ENCODE peak calls at places on chromosomes 6 and 20, in ten cellular contexts. B is ascending aorta, P is heart left ventricle, H is transverse colon, T is lower lobe of right lung, K is mucosa of descending colon, X is prostate gland, I is RWPE2, O is hepatocyte, U is psoas muscle. A is an unnamed sample.
A peak's percentile ranks its signal among the peaks of the same experiment; 100 is the strongest.

GRCh38 chr6:149217466-149217888 is 100.0 kb upstream of the TAB2 start:
- DNase-seq in B (no peak), P (no peak), H (no peak), T (no peak), K (no peak), X (no peak), I (no peak), O (no peak), U (no peak), A (no peak)

GRCh38 chr6:147525519-147526209 is 17.2 kb downstream of the SAMD5 start:
- DNase-seq in B (no peak), P (no peak), H (no peak), T (no peak), K (no peak), X (no peak), I (no peak), O (no peak), U (no peak), A (no peak)

GRCh38 chr6:1575213-1576041 is 34.3 kb upstream of the FOXC1 start:
- DNase-seq in B (no peak), P (peak; percentile 69), H (no peak), T (no peak), K (no peak), X (no peak), I (no peak), O (no peak), U (no peak), A (peak; percentile 58)

GRCh38 chr20:44310664-44311639 is at the start of gene FITM2:
- DNase-seq in B (peak; percentile 99), P (peak; percentile 100), H (peak; percentile 99), T (peak; percentile 99), K (peak; percentile 99), X (peak; percentile 97), I (peak; percentile 100), O (peak; percentile 99), U (peak; percentile 100), A (peak; percentile 100)

GRCh38 chr20:1810926-1811620 is 84.1 kb upstream of the SIRPA start:
- DNase-seq in B (peak; percentile 69), P (peak; percentile 54), H (no peak), T (no peak), K (no peak), X (peak; percentile 69), I (no peak), O (no peak), U (no peak), A (no peak)

GRCh38 chr6:89999154-89999553 is 104.9 kb downstream of the GJA10 start:
- DNase-seq in B (no peak), P (peak; percentile 67), H (peak; percentile 88), T (no peak), K (peak; percentile 82), X (no peak), I (peak; percentile 73), O (no peak), U (peak; percentile 57), A (peak; percentile 64)

GRCh38 chr6:95576621-95577316 is 566 bp upstream of the MANEA start:
- DNase-seq in B (no peak), P (no peak), H (no peak), T (no peak), K (no peak), X (no peak), I (no peak), O (no peak), U (no peak), A (no peak)

GRCh38 chr6:125974214-125974866 is 12.0 kb upstream of the TRMT11 start:
- DNase-seq in B (no peak), P (no peak), H (no peak), T (no peak), K (no peak), X (no peak), I (no peak), O (peak; percentile 60), U (no peak), A (no peak)

GRCh38 chr6:134174790-134175531 is 122.5 kb upstream of the SLC2A12 start:
- DNase-seq in B (peak; percentile 96), P (peak; percentile 95), H (peak; percentile 96), T (peak; percentile 96), K (peak; percentile 96), X (peak; percentile 93), I (peak; percentile 81), O (peak; percentile 97), U (peak; percentile 97), A (peak; percentile 98)

GRCh38 chr6:122995930-122996796 is at the start of gene CLVS2:
- DNase-seq in B (no peak), P (peak; percentile 23), H (no peak), T (no peak), K (no peak), X (peak; percentile 52), I (no peak), O (peak; percentile 37), U (peak; percentile 44), A (peak; percentile 8)

GRCh38 chr6:144055121-144055931 is 40.0 kb downstream of the SF3B5 start:
- DNase-seq in B (no peak), P (no peak), H (no peak), T (no peak), K (no peak), X (no peak), I (no peak), O (no peak), U (no peak), A (no peak)

GRCh38 chr20:43844778-43845614 is 69.7 kb upstream of the TOX2 start:
- DNase-seq in B (no peak), P (no peak), H (no peak), T (no peak), K (no peak), X (no peak), I (peak; percentile 51), O (peak; percentile 30), U (no peak), A (no peak)

GRCh38 chr6:150352321-150353296 is 16.2 kb upstream of the IYD start:
- DNase-seq in B (peak; percentile 13), P (no peak), H (no peak), T (no peak), K (no peak), X (no peak), I (no peak), O (no peak), U (no peak), A (no peak)

GRCh38 chr6:139744038-139744437 is 369.6 kb upstream of the CITED2 start:
- DNase-seq in B (no peak), P (no peak), H (no peak), T (no peak), K (no peak), X (no peak), I (no peak), O (no peak), U (no peak), A (no peak)

GRCh38 chr20:61896058-61896961 is 169.4 kb downstream of the TAF4 start:
- DNase-seq in B (no peak), P (no peak), H (peak; percentile 27), T (no peak), K (peak; percentile 54), X (no peak), I (no peak), O (peak; percentile 76), U (peak; percentile 57), A (peak; percentile 68)

GRCh38 chr20:18225652-18226051 is 62.7 kb upstream of the ZNF133 start:
- DNase-seq in B (no peak), P (no peak), H (no peak), T (no peak), K (no peak), X (no peak), I (no peak), O (no peak), U (no peak), A (no peak)

GRCh38 chr6:112338310-112338709 is 8.8 kb upstream of the RFPL4B start:
- DNase-seq in B (no peak), P (no peak), H (no peak), T (no peak), K (no peak), X (no peak), I (no peak), O (no peak), U (no peak), A (no peak)

GRCh38 chr6:137968901-137969300 is 101.8 kb downstream of the TNFAIP3 start:
- DNase-seq in B (no peak), P (no peak), H (no peak), T (no peak), K (no peak), X (no peak), I (no peak), O (no peak), U (no peak), A (no peak)

GRCh38 chr20:49505518-49505917 is 23.1 kb upstream of the KCNB1 start:
- DNase-seq in B (no peak), P (peak; percentile 51), H (no peak), T (no peak), K (no peak), X (no peak), I (peak; percentile 78), O (peak; percentile 58), U (peak; percentile 67), A (peak; percentile 51)

DNA sequence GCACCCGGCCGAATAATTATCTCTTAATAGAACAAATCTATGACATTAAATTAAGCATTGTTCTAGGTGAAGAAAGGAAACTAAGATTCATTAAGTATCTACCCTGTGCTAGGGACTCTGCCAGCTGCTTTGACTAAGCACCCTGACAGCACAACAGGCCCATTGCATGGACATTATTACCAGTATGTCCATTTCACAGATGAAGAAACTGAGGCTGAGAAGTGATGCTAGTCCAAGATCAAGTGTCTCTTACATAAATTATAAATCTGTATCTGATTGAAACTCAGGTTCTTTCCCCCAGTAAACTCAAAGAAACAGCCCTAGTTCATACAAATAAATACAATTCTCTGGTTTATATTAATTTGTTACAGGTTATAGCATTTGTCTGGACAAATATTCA is 31.3 kb downstream of the SLC22A23 start:
- DNase-seq in B (no peak), P (no peak), H (no peak), T (no peak), K (no peak), X (no peak), I (no peak), O (no peak), U (no peak), A (no peak)
- H3K4me1 ChIP-seq in B (no peaks in the 10 kb centered on the region), P (peaks cover 16% of the 10 kb centered on the region), H (peaks cover 9% of the 10 kb centered on the region), T (peaks cover 15% of the 10 kb centered on the region), K (peaks cover 10% of the 10 kb centered on the region), X (peaks cover 2% of the 10 kb centered on the region), I (peaks cover 46% of the 10 kb centered on the region), O (peaks cover 6% of the 10 kb centered on the region), U (peaks cover 44% of the 10 kb centered on the region), A (no peaks in the 10 kb centered on the region)

GRCh38 chr20:33852971-33853813 is 42.0 kb downstream of the CHMP4B start:
- DNase-seq in B (no peak), P (no peak), H (no peak), T (no peak), K (no peak), X (no peak), I (peak; percentile 72), O (no peak), U (peak; percentile 28), A (no peak)
- H3K4me1 ChIP-seq in B (no peaks in the 10 kb centered on the region), P (peaks cover 2% of the 10 kb centered on the region), H (no peaks in the 10 kb centered on the region), T (no peaks in the 10 kb centered on the region), K (no peaks in the 10 kb centered on the region), X (no peaks in the 10 kb centered on the region), I (no peaks in the 10 kb centered on the region), O (no peaks in the 10 kb centered on the region), U (no peaks in the 10 kb centered on the region), A (no peaks in the 10 kb centered on the region)

GRCh38 chr20:53803492-53804155 is 210.0 kb upstream of the ZNF217 start:
- DNase-seq in B (no peak), P (no peak), H (no peak), T (no peak), K (no peak), X (no peak), I (no peak), O (no peak), U (no peak), A (no peak)
- H3K4me1 ChIP-seq in B (no peaks in the 10 kb centered on the region), P (no peaks in the 10 kb centered on the region), H (peaks cover 30% of the 10 kb centered on the region), T (no peaks in the 10 kb centered on the region), K (peaks cover 29% of the 10 kb centered on the region), X (no peaks in the 10 kb centered on the region), I (peaks cover 28% of the 10 kb centered on the region), O (peaks cover 34% of the 10 kb centered on the region), U (no peaks in the 10 kb centered on the region), A (no peaks in the 10 kb centered on the region)

GRCh38 chr6:143014764-143015163 is 45.9 kb upstream of the AIG1 start:
- DNase-seq in B (no peak), P (no peak), H (no peak), T (no peak), K (no peak), X (no peak), I (no peak), O (no peak), U (no peak), A (no peak)
- H3K4me1 ChIP-seq in B (no peaks in the 10 kb centered on the region), P (no peaks in the 10 kb centered on the region), H (no peaks in the 10 kb centered on the region), T (no peaks in the 10 kb centered on the region), K (no peaks in the 10 kb centered on the region), X (no peaks in the 10 kb centered on the region), I (no peaks in the 10 kb centered on the region), O (no peaks in the 10 kb centered on the region), U (no peaks in the 10 kb centered on the region), A (no peaks in the 10 kb centered on the region)

A was measured in right cardiac atrium.